ENCODE peak calls at places on chromosome 22, in five cellular contexts. X is hepatocyte; Z is KBM-7; J is stimulated activated naive CD8-positive, alpha-beta T cell treated with anti-CD3 and anti-CD28 coated beads, Interleukin-15, amount 100 ng/mL, for 72 hours; O is HS-27A. S is an unnamed sample.
A peak's percentile ranks its signal among the peaks of the same experiment; 100 is the strongest.

GRCh38 chr22:48091656-48092223 is 1329.3 kb downstream of the TBC1D22A start:
- DNase-seq in X (no peak), Z (no peak), J (no peak), O (no peak), S (no peak)

GRCh38 chr22:45007946-45008852 is 1.6 kb downstream of the PHF21B start:
- DNase-seq in X (peak; percentile 25), Z (no peak), J (peak; percentile 9), O (no peak), S (no peak)

GRCh38 chr22:46063861-46064235 is 86.5 kb upstream of the PPARA start:
- DNase-seq in X (no peak), Z (no peak), J (no peak), O (no peak), S (no peak)

GRCh38 chr22:29004647-29005371 is 56.8 kb downstream of the C22orf31 start:
- DNase-seq in X (peak; percentile 85), Z (no peak), J (no peak), O (no peak), S (no peak)

GRCh38 chr22:22171357-22172218 is 73.0 kb upstream of the VPREB1 start:
- DNase-seq in X (peak; percentile 30), Z (no peak), J (no peak), O (no peak), S (no peak)

GRCh38 chr22:38987171-38987895 is 5.2 kb downstream of the APOBEC3B start:
- DNase-seq in X (no peak), Z (no peak), J (no peak), O (no peak), S (no peak)

GRCh38 chr22:37230673-37231405 is 13.2 kb downstream of the RAC2 start:
- DNase-seq in X (no peak), Z (no peak), J (peak; percentile 79), O (no peak), S (no peak)

GRCh38 chr22:49963647-49964026 is 3.1 kb downstream of the PIM3 start:
- DNase-seq in X (no peak), Z (no peak), J (no peak), O (no peak), S (no peak)

GRCh38 chr22:19942071-19942885 is 660 bp upstream of the TXNRD2 start:
- DNase-seq in X (no peak), Z (peak; percentile 81), J (no peak), O (no peak), S (peak; percentile 47)

GRCh38 chr22:38070250-38070921 is 13.2 kb downstream of the PICK1 start:
- DNase-seq in X (no peak), Z (no peak), J (no peak), O (no peak), S (no peak)

GRCh38 chr22:17706451-17706900 is 67.8 kb downstream of the BID start:
- DNase-seq in X (peak; percentile 77), Z (peak; percentile 80), J (no peak), O (peak; percentile 36), S (peak; percentile 62)

GRCh38 chr22:42367980-42368378 is 64.2 kb downstream of the NFAM1 start:
- DNase-seq in X (no peak), Z (no peak), J (no peak), O (no peak), S (no peak)

GRCh38 chr22:44782286-44782830 is 30.0 kb downstream of the ARHGAP8 start:
- DNase-seq in X (peak; percentile 40), Z (no peak), J (no peak), O (no peak), S (no peak)

GRCh38 chr22:20256042-20256441 is 12.1 kb downstream of the RTN4R start:
- DNase-seq in X (no peak), Z (no peak), J (no peak), O (no peak), S (no peak)

GRCh38 chr22:37472418-37473006 is 13.7 kb downstream of the MFNG start:
- DNase-seq in X (peak; percentile 56), Z (peak; percentile 48), J (no peak), O (no peak), S (no peak)

S was measured in GDM1.